ENCODE peak calls at places on chromosome 3, in seven cellular contexts. D, U, C, X, I, N and P are unnamed samples.

GRCh38 chr3:156642750-156643728 is 31.4 kb upstream of the TIPARP start:
- DNase-seq in D (peak; percentile 52), U (no peak), C (no peak), X (peak; percentile 70), I (no peak), N (no peak), P (no peak)

GRCh38 chr3:151901282-151901945 is 28.0 kb downstream of the SUCNR1 start:
- DNase-seq in D (no peak), U (no peak), C (no peak), X (no peak), I (no peak), N (no peak), P (no peak)

GRCh38 chr3:53495091-53495517 is 693 bp downstream of the CACNA1D start:
- DNase-seq in D (no peak), U (no peak), C (no peak), X (no peak), I (no peak), N (no peak), P (no peak)

GRCh38 chr3:81920805-81921204 is 159.4 kb upstream of the GBE1 start:
- DNase-seq in D (no peak), U (no peak), C (no peak), X (no peak), I (no peak), N (no peak), P (peak; percentile 29)

GRCh38 chr3:156413293-156413912 is 141.5 kb downstream of the SSR3 start:
- DNase-seq in D (no peak), U (no peak), C (no peak), X (no peak), I (no peak), N (no peak), P (no peak)

GRCh38 chr3:49509028-49509561 is 39.0 kb downstream of the DAG1 start:
- DNase-seq in D (no peak), U (no peak), C (no peak), X (no peak), I (no peak), N (no peak), P (no peak)

GRCh38 chr3:73521936-73522335 is 102.8 kb downstream of the PDZRN3 start:
- DNase-seq in D (no peak), U (no peak), C (no peak), X (no peak), I (no peak), N (no peak), P (no peak)

GRCh38 chr3:119831941-119832371 is 50.1 kb downstream of the NR1I2 start:
- DNase-seq in D (no peak), U (peak; percentile 86), C (peak; percentile 31), X (peak; percentile 58), I (no peak), N (no peak), P (no peak)

GRCh38 chr3:123088360-123088759 is 21.5 kb downstream of the PDIA5 start:
- DNase-seq in D (no peak), U (no peak), C (no peak), X (no peak), I (no peak), N (no peak), P (no peak)

GRCh38 chr3:194573680-194574437 is 59.4 kb downstream of the TMEM44 start:
- DNase-seq in D (peak; percentile 55), U (peak; percentile 67), C (peak; percentile 59), X (peak; percentile 21), I (peak; percentile 49), N (peak; percentile 64), P (no peak)

GRCh38 chr3:166013073-166013679 is 176.0 kb upstream of the BCHE start:
- DNase-seq in D (peak; percentile 1), U (peak; percentile 49), C (peak; percentile 56), X (peak; percentile 56), I (no peak), N (peak; percentile 64), P (peak; percentile 1)

GRCh38 chr3:27561591-27561990 is 77.4 kb upstream of the SLC4A7 start:
- DNase-seq in D (no peak), U (no peak), C (no peak), X (no peak), I (no peak), N (no peak), P (no peak)

GRCh38 chr3:125165189-125165947 is 47.2 kb downstream of the SLC12A8 start:
- DNase-seq in D (peak; percentile 14), U (peak; percentile 48), C (peak; percentile 28), X (peak; percentile 63), I (no peak), N (peak; percentile 5), P (no peak)

GRCh38 chr3:188154758-188155574 is 1.0 kb downstream of the LPP start:
- DNase-seq in D (no peak), U (no peak), C (no peak), X (peak; percentile 32), I (no peak), N (no peak), P (no peak)

GRCh38 chr3:155065537-155065936 is 14.6 kb upstream of the MME start:
- DNase-seq in D (no peak), U (peak; percentile 85), C (no peak), X (peak; percentile 94), I (no peak), N (no peak), P (no peak)

GRCh38 chr3:98691897-98692296 is 71.2 kb upstream of the ST3GAL6 start:
- DNase-seq in D (no peak), U (peak; percentile 31), C (no peak), X (no peak), I (no peak), N (no peak), P (no peak)

GRCh38 chr3:184773341-184774186 is 38.4 kb upstream of the VPS8 start:
- DNase-seq in D (no peak), U (no peak), C (no peak), X (peak; percentile 32), I (no peak), N (no peak), P (no peak)

GRCh38 chr3:161567962-161568361 is 71.4 kb downstream of the OTOL1 start:
- DNase-seq in D (no peak), U (no peak), C (no peak), X (no peak), I (no peak), N (no peak), P (no peak)